ENCODE peak calls at places on chromosomes 5 and 9, in five cellular contexts. P is astrocyte of the cerebellum, D is right atrium auricular region, H is NCI-H1436, V is H7. W is an unnamed sample.

GRCh38 chr5:140547508-140548299 is at the start of gene EIF4EBP3:
- DNase-seq in V (peak; percentile 94), H (no peak), D (peak; percentile 99), P (peak; percentile 93), W (peak; percentile 93)

GRCh38 chr5:133274597-133274935 is 222.8 kb downstream of the HSPA4 start:
- DNase-seq in H (no peak), V (peak; percentile 69), D (no peak), P (no peak), W (peak; percentile 63)

GRCh38 chr5:102583663-102584062 is 84.9 kb upstream of the SLCO6A1 start:
- DNase-seq in V (no peak), D (no peak), H (peak; percentile 32), P (no peak), W (peak; percentile 48)

GRCh38 chr9:98808411-98808815 is 943 bp downstream of the GALNT12 start:
- DNase-seq in V (peak; percentile 61), P (no peak), H (no peak), D (no peak), W (no peak)

GRCh38 chr9:112884086-112884485 is 6.6 kb downstream of the SLC46A2 start:
- DNase-seq in P (no peak), D (no peak), H (no peak), V (no peak), W (no peak)

GRCh38 chr5:68354315-68354714 is 138.8 kb downstream of the PIK3R1 start:
- DNase-seq in D (no peak), V (no peak), P (no peak), H (no peak), W (no peak)

GRCh38 chr5:114360816-114361723 is 800 bp upstream of the KCNN2 start:
- DNase-seq in P (no peak), V (peak; percentile 90), D (no peak), H (no peak), W (peak; percentile 86)

GRCh38 chr5:173451651-173452050 is 123.4 kb upstream of the STC2 start:
- DNase-seq in D (no peak), V (no peak), H (no peak), P (no peak), W (no peak)

GRCh38 chr5:37836173-37837100 is 3.4 kb downstream of the GDNF start:
- DNase-seq in P (no peak), H (no peak), V (peak; percentile 84), D (no peak), W (peak; percentile 79)

GRCh38 chr5:55965525-55965924 is 29.2 kb downstream of the IL6ST start:
- DNase-seq in V (no peak), H (no peak), D (no peak), P (no peak), W (no peak)

W was measured in retina.